ENCODE peak calls at places on chromosomes 13 and 19, in five cellular contexts. One of them, this sample, is unnamed.

GRCh38 chr19:5130371-5131030 is 161.6 kb downstream of the KDM4B start:
- DNase-seq in tibial artery: no peak
- DNase-seq in left lung: no peak
- DNase-seq in brain microvascular endothelial cell: no peak
- DNase-seq in neural progenitor cell: no peak
- DNase-seq in this sample: peak; percentile 84

GRCh38 chr13:37134411-37135041 is 29.1 kb upstream of the CSNK1A1L start:
- DNase-seq in tibial artery: no peak
- DNase-seq in left lung: no peak
- DNase-seq in brain microvascular endothelial cell: peak; percentile 96
- DNase-seq in neural progenitor cell: no peak
- DNase-seq in this sample: no peak

GRCh38 chr19:51552996-51553725 is 17.9 kb upstream of the ZNF175 start:
- DNase-seq in tibial artery: peak; percentile 58
- DNase-seq in left lung: peak; percentile 83
- DNase-seq in brain microvascular endothelial cell: peak; percentile 70
- DNase-seq in neural progenitor cell: peak; percentile 88
- DNase-seq in this sample: no peak

GRCh38 chr13:26946675-26947342 is 186.2 kb upstream of the GPR12 start:
- DNase-seq in tibial artery: no peak
- DNase-seq in left lung: no peak
- DNase-seq in brain microvascular endothelial cell: peak; percentile 31
- DNase-seq in neural progenitor cell: peak; percentile 75
- DNase-seq in this sample: no peak

GRCh38 chr13:75637101-75637774 is 1.1 kb downstream of the LMO7 start:
- DNase-seq in tibial artery: no peak
- DNase-seq in left lung: no peak
- DNase-seq in brain microvascular endothelial cell: no peak
- DNase-seq in neural progenitor cell: no peak
- DNase-seq in this sample: no peak

GRCh38 chr19:42325896-42326771 is 699 bp downstream of the MEGF8 start:
- DNase-seq in tibial artery: no peak
- DNase-seq in left lung: no peak
- DNase-seq in brain microvascular endothelial cell: no peak
- DNase-seq in neural progenitor cell: no peak
- DNase-seq in this sample: no peak

GRCh38 chr13:23980160-23980551 is 82.9 kb upstream of the C1QTNF9B start:
- DNase-seq in tibial artery: peak; percentile 78
- DNase-seq in left lung: peak; percentile 93
- DNase-seq in brain microvascular endothelial cell: peak; percentile 93
- DNase-seq in neural progenitor cell: peak; percentile 95
- DNase-seq in this sample: peak; percentile 70

GRCh38 chr19:52286256-52286655 is 10.7 kb upstream of the ZNF480 start:
- DNase-seq in tibial artery: no peak
- DNase-seq in left lung: no peak
- DNase-seq in brain microvascular endothelial cell: no peak
- DNase-seq in neural progenitor cell: no peak
- DNase-seq in this sample: no peak

GRCh38 chr13:33519561-33520479 is 234.3 kb upstream of the STARD13 start:
- DNase-seq in tibial artery: no peak
- DNase-seq in left lung: no peak
- DNase-seq in brain microvascular endothelial cell: peak; percentile 93
- DNase-seq in neural progenitor cell: no peak
- DNase-seq in this sample: no peak

GRCh38 chr19:50723735-50724521 is 764 bp downstream of the CLEC11A start:
- DNase-seq in tibial artery: no peak
- DNase-seq in left lung: no peak
- DNase-seq in brain microvascular endothelial cell: no peak
- DNase-seq in neural progenitor cell: no peak
- DNase-seq in this sample: no peak

GRCh38 chr13:28049880-28050871 is 50.2 kb downstream of the FLT3 start:
- DNase-seq in tibial artery: no peak
- DNase-seq in left lung: no peak
- DNase-seq in brain microvascular endothelial cell: no peak
- DNase-seq in neural progenitor cell: no peak
- DNase-seq in this sample: no peak

GRCh38 chr19:5059767-5060166 is 90.9 kb downstream of the KDM4B start:
- DNase-seq in tibial artery: no peak
- DNase-seq in left lung: no peak
- DNase-seq in brain microvascular endothelial cell: no peak
- DNase-seq in neural progenitor cell: no peak
- DNase-seq in this sample: no peak

GRCh38 chr13:40272776-40273139 is 393.7 kb downstream of the FOXO1 start:
- DNase-seq in tibial artery: no peak
- DNase-seq in left lung: no peak
- DNase-seq in brain microvascular endothelial cell: peak; percentile 53
- DNase-seq in neural progenitor cell: no peak
- DNase-seq in this sample: no peak

GRCh38 chr19:17975032-17975431 is 8.1 kb downstream of the KCNN1 start:
- DNase-seq in tibial artery: no peak
- DNase-seq in left lung: no peak
- DNase-seq in brain microvascular endothelial cell: no peak
- DNase-seq in neural progenitor cell: no peak
- DNase-seq in this sample: no peak

GRCh38 chr19:33953592-33953991 is 156.9 kb downstream of the KCTD15 start:
- DNase-seq in tibial artery: no peak
- DNase-seq in left lung: no peak
- DNase-seq in brain microvascular endothelial cell: no peak
- DNase-seq in neural progenitor cell: no peak
- DNase-seq in this sample: no peak
- TF ChIP-seq CTCF in tibial artery: no peak
- TF ChIP-seq CTCF in left lung: no peak
- TF ChIP-seq CTCF in brain microvascular endothelial cell: peak; percentile 18
- TF ChIP-seq CTCF in neural progenitor cell: no peak
- TF ChIP-seq CTCF in this sample: no peak

DNA sequence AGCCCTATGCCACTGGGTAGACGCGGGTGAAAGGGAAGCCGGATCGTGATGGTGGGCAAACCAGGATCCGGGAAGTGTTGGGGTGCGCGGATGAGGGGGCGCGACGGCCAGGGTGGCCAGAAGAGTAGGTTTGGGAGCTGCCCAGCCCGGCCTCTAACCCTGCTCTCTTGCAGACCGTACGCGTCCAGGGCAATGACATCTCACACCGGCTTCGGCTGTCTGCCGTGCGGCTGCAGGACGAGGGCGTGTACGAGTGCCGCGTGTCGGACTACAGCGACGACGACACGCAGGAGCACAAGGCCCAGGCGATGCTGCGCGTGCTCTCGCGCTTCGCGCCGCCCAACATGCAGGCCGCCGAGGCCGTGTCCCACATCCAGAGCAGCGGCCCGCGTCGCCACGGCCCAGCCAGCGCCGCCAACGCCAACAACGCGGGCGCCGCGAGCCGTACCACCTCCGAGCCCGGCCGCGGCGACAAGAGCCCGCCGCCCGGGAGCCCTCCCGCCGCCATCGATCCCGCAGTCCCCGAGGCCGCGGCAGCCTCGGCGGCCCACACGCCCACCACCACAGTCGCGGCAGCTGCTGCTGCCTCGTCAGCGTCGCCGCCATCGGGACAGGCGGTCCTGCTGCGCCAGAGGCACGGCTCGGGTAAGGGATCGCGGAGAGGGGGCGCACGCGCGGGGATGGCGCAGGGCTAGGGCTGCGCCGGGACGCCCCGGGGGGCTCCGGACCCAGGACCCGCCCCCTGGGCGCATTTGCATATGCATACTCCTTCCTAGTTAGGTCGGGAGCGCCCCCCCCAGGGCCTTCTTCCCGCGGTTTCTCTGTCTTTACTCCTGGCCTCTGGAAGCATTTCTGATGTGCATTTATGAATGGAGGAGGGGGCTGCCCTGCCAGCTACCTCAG is 4.1 kb downstream of the VSTM2B start:
- DNase-seq in tibial artery: no peak
- DNase-seq in left lung: peak; percentile 75
- DNase-seq in brain microvascular endothelial cell: no peak
- DNase-seq in neural progenitor cell: peak; percentile 80
- DNase-seq in this sample: no peak
- H3K27me3 ChIP-seq in tibial artery: no peaks in the 10 kb centered on the region
- H3K27me3 ChIP-seq in left lung: peaks cover 100% of the 10 kb centered on the region
- H3K27me3 ChIP-seq in brain microvascular endothelial cell: peaks cover 58% of the 10 kb centered on the region
- H3K27me3 ChIP-seq in neural progenitor cell: peaks cover 73% of the 10 kb centered on the region
- H3K27me3 ChIP-seq in this sample: peaks cover 75% of the 10 kb centered on the region

GRCh38 chr19:16470541-16470910 is 1.2 kb downstream of the EPS15L1 start:
- DNase-seq in tibial artery: no peak
- DNase-seq in left lung: no peak
- DNase-seq in brain microvascular endothelial cell: no peak
- DNase-seq in neural progenitor cell: no peak
- DNase-seq in this sample: no peak
- H3K27ac ChIP-seq in tibial artery: no peak overlapping the region
- H3K27ac ChIP-seq in left lung: peak overlapping the region; percentile 26
- H3K27ac ChIP-seq in brain microvascular endothelial cell: no peak overlapping the region
- H3K27ac ChIP-seq in neural progenitor cell: no peak overlapping the region
- H3K27ac ChIP-seq in this sample: no peak overlapping the region

DNA sequence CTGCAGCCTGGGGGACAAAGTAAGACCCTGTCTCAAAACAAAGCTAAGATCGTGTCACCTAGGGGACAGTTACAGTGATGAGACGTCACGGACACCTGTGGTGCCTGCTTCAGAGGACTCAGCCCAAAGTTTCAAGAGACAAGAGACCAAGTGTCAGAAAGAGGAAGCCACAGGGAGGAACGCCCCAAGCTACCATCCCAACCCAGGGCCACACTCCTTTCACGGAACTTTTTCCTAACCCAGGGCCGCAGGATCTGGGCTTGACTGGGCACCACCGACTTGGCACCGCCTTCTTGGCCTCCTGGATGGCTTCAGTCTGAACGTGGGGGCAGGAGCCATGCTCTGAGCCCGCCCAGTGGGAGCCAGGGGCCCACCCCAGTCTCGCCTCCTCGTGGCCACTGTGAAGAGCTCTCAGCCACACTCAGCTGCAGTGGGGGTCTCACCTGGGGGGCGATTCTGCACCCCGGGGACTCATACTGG is 8.5 kb downstream of the MOB3A start:
- DNase-seq in tibial artery: peak; percentile 46
- DNase-seq in left lung: no peak
- DNase-seq in brain microvascular endothelial cell: no peak
- DNase-seq in neural progenitor cell: no peak
- DNase-seq in this sample: no peak
- TF ChIP-seq CTCF in tibial artery: no peak
- TF ChIP-seq CTCF in left lung: no peak
- TF ChIP-seq CTCF in brain microvascular endothelial cell: no peak
- TF ChIP-seq CTCF in neural progenitor cell: no peak
- TF ChIP-seq CTCF in this sample: no peak

GRCh38 chr19:49442354-49442753 is 1.0 kb upstream of the SLC17A7 start:
- DNase-seq in tibial artery: peak; percentile 69
- DNase-seq in left lung: no peak
- DNase-seq in brain microvascular endothelial cell: no peak
- DNase-seq in neural progenitor cell: peak; percentile 67
- DNase-seq in this sample: no peak

GRCh38 chr19:49441960-49442350 is 628 bp upstream of the SLC17A7 start:
- DNase-seq in tibial artery: no peak
- DNase-seq in left lung: no peak
- DNase-seq in brain microvascular endothelial cell: no peak
- DNase-seq in neural progenitor cell: no peak
- DNase-seq in this sample: no peak

GRCh38 chr19:49443366-49444099 is 2.2 kb upstream of the SLC17A7 start:
- DNase-seq in tibial artery: peak; percentile 96
- DNase-seq in left lung: peak; percentile 98
- DNase-seq in brain microvascular endothelial cell: peak; percentile 88
- DNase-seq in neural progenitor cell: peak; percentile 99
- DNase-seq in this sample: peak; percentile 94

GRCh38 chr19:49441210-49441959 is at the start of gene SLC17A7:
- DNase-seq in tibial artery: peak; percentile 72
- DNase-seq in left lung: peak; percentile 70
- DNase-seq in brain microvascular endothelial cell: no peak
- DNase-seq in neural progenitor cell: peak; percentile 86
- DNase-seq in this sample: no peak

GRCh38 chr19:49442793-49443365 is 1.6 kb upstream of the SLC17A7 start:
- DNase-seq in tibial artery: peak; percentile 96
- DNase-seq in left lung: peak; percentile 97
- DNase-seq in brain microvascular endothelial cell: peak; percentile 87
- DNase-seq in neural progenitor cell: peak; percentile 99
- DNase-seq in this sample: peak; percentile 25
- H3K27me3 ChIP-seq in tibial artery: no peaks in the 10 kb centered on the region
- H3K27me3 ChIP-seq in left lung: peaks cover 50% of the 10 kb centered on the region
- H3K27me3 ChIP-seq in brain microvascular endothelial cell: peaks cover 42% of the 10 kb centered on the region
- H3K27me3 ChIP-seq in neural progenitor cell: peaks cover 48% of the 10 kb centered on the region
- H3K27me3 ChIP-seq in this sample: peaks cover 45% of the 10 kb centered on the region